ENCODE peak calls at places on chromosomes 16 and 17, in nine cellular contexts. B is sigmoid colon; D is CD8-positive, alpha-beta memory T cell; I is breast epithelium; J is transverse colon; N is CD8-positive, alpha-beta T cell; U is tibial nerve; G is adrenal gland; Q is cardiac muscle cell. T is an unnamed sample.

GRCh38 chr16:25260416-25260815 is 2.8 kb upstream of the ZKSCAN2 start:
- DNase-seq in B (no peak), G (no peak), N (no peak), D (no peak), Q (no peak), J (no peak), U (no peak), I (no peak), T (no peak)

GRCh38 chr17:64282753-64283080 is 19.7 kb upstream of the TEX2 start:
- DNase-seq in N (no peak), J (no peak), B (no peak), Q (no peak), I (no peak), D (no peak), U (no peak), G (peak), T (no peak)

GRCh38 chr16:63684702-63685101 is 1437.2 kb downstream of the CDH11 start:
- DNase-seq in J (no peak), I (no peak), N (no peak), Q (no peak), U (no peak), B (no peak), D (no peak), G (no peak), T (no peak)

GRCh38 chr17:65099941-65100315 is 37.2 kb upstream of the RGS9 start:
- DNase-seq in N (no peak), J (peak), U (peak), D (peak), B (peak), I (no peak), Q (peak), G (peak), T (no peak)

GRCh38 chr16:80034469-80034826 is 433.9 kb upstream of the MAF start:
- DNase-seq in N (no peak), Q (no peak), G (no peak), D (no peak), J (no peak), I (no peak), B (no peak), U (no peak), T (no peak)

GRCh38 chr16:15820837-15821236 is 36.0 kb downstream of the MYH11 start:
- DNase-seq in G (no peak), J (no peak), N (no peak), B (peak), Q (no peak), D (no peak), I (no peak), U (no peak), T (no peak)

GRCh38 chr16:17780181-17780580 is 309.4 kb upstream of the XYLT1 start:
- DNase-seq in N (no peak), Q (no peak), D (no peak), J (no peak), B (no peak), I (no peak), U (no peak), G (no peak), T (no peak)

GRCh38 chr17:17724307-17724921 is 43.2 kb downstream of the RAI1 start:
- DNase-seq in G (peak), I (no peak), U (no peak), B (no peak), J (no peak), D (no peak), N (no peak), Q (peak), T (no peak)

GRCh38 chr17:50893183-50893993 is 27.2 kb upstream of the TOB1 start:
- DNase-seq in U (peak), I (no peak), B (peak), Q (peak), N (no peak), G (no peak), D (no peak), J (peak), T (no peak)
- H3K27ac ChIP-seq in U (peak), I (peak), B (peak), Q (no peak), N (no peak), G (no peak), D (no peak), J (peak), T (no peak)

GRCh38 chr17:27343972-27344607 is 50.2 kb downstream of the WSB1 start:
- DNase-seq in N (no peak), D (no peak), B (no peak), J (no peak), G (no peak), I (no peak), Q (peak), U (no peak), T (no peak)
- H3K27ac ChIP-seq in N (no peak), D (no peak), B (peak), J (peak), G (no peak), I (peak), Q (no peak), U (peak), T (no peak)

DNA sequence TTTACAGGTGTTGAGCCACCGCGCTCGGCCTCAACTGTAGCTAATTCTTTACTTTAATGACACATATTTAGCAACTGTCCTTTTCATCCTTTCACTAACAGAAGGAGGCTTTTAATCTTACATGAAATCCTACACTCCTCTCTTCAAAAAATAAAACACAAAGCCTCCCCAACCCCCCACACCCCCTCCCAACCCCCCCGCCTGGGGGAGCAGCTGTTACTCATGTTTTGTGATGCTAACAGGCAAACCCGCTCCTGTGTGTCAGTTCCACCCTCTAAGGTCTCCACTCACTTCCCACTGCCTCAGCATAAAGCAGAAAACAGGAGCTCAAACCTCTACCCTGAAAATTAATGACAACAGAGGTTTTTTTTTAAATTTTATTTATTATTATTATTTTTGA is 55.4 kb upstream of the SLC25A19 start:
- DNase-seq in Q (no peak), I (no peak), B (no peak), G (no peak), U (no peak), D (no peak), N (peak), J (no peak), T (no peak)
- H3K27ac ChIP-seq in Q (no peak), I (no peak), B (no peak), G (no peak), U (no peak), D (no peak), N (no peak), J (no peak), T (peak)

GRCh38 chr16:27818231-27818630 is 245.3 kb downstream of the GSG1L start:
- DNase-seq in D (no peak), Q (no peak), B (peak), I (no peak), J (no peak), G (no peak), U (no peak), N (no peak), T (no peak)
- H3K27ac ChIP-seq in D (no peak), Q (no peak), B (no peak), I (no peak), J (no peak), G (no peak), U (no peak), N (no peak), T (no peak)

DNA sequence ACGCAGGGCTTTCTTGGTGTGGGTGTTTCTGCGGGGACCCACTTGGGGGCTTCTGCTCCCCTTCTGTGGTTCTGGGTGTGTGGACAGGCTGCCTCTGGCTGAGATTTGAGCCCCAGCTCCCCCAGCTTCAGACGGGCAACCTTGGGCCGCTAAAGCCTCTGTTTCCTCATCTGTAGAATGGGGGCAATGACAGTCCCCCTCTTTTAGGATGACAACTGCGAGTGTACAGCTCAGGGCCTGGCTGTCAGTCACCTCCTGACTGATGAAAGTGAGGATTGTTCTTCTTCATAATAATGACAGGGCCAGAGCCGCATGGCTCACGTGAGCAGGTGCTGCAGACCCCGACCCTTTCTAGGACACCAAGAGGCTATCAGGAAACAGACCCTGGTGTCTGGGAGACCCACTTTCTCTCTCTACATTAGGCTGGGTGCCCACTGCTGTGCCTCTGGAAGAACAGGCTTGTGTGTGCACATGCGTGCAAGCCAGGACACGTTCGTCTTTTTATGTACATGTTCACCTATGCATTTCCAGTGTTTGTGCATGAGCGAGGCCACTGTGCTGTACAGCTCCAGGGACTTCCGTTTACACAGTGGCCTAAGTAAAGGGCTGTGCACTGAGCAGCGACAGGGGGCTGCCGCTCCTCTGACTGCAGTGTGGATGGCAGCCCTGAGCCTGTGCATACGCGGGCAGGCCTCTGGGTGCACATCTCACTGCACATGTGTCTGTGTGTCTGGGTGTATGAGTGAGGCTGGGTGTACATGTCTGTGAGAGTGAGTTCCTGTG is 4.6 kb downstream of the SPNS3 start:
- DNase-seq in Q (no peak), N (no peak), J (no peak), D (no peak), G (no peak), B (no peak), I (no peak), U (no peak), T (no peak)
- H3K27ac ChIP-seq in Q (no peak), N (no peak), J (no peak), D (no peak), G (no peak), B (no peak), I (no peak), U (no peak), T (no peak)

GRCh38 chr17:75155191-75155601 is 884 bp upstream of the JPT1 start:
- DNase-seq in D (no peak), U (no peak), Q (no peak), J (no peak), N (no peak), I (no peak), G (no peak), B (no peak), T (no peak)

GRCh38 chr17:75154195-75155106 is at the start of gene JPT1:
- DNase-seq in G (peak), Q (peak), D (peak), J (peak), N (peak), U (peak), I (peak), B (peak), T (peak)

GRCh38 chr17:75159196-75160031 is 5.1 kb upstream of the JPT1 start:
- DNase-seq in Q (peak), J (no peak), B (no peak), D (no peak), I (no peak), U (no peak), G (peak), N (no peak), T (no peak)

GRCh38 chr17:75163074-75163473 is 8.8 kb upstream of the JPT1 start:
- DNase-seq in G (no peak), J (no peak), B (no peak), N (no peak), D (no peak), U (no peak), Q (no peak), I (no peak), T (no peak)

GRCh38 chr17:75160211-75160610 is 5.9 kb upstream of the JPT1 start:
- DNase-seq in I (no peak), D (no peak), N (no peak), J (no peak), G (no peak), Q (no peak), B (no peak), U (no peak), T (no peak)
- H3K27ac ChIP-seq in I (no peak), D (no peak), N (no peak), J (no peak), G (no peak), Q (no peak), B (no peak), U (no peak), T (no peak)